ENCODE peak calls at places on chromosomes 4 and X, in nine cellular contexts. A is A673; U is BJ; X is colonic mucosa; E is GM12865; W is body of pancreas; C is CD4-positive, alpha-beta T cell; B is choroid plexus epithelial cell; K is fibroblast of lung. T is an unnamed sample.

GRCh38 chr4:3301450-3302163 is 8.8 kb downstream of the RGS12 start:
- DNase-seq in U (no peak), W (no peak), K (no peak), B (no peak), E (no peak), C (no peak), X (no peak), A (no peak), T (no peak)

GRCh38 chr4:121706595-121707021 is 9.8 kb upstream of the ANXA5 start:
- DNase-seq in B (peak; percentile 83), C (no peak), X (no peak), U (no peak), A (no peak), K (peak; percentile 96), W (no peak), E (peak; percentile 35), T (no peak)

GRCh38 chrX:117788339-117788738 is 328.3 kb downstream of the KLHL13 start:
- DNase-seq in W (no peak), A (no peak), E (no peak), X (no peak), C (no peak), U (no peak), K (no peak), B (no peak), T (no peak)

GRCh38 chr4:141391771-141392170 is 171.1 kb downstream of the ZNF330 start:
- DNase-seq in B (no peak), C (no peak), A (no peak), U (no peak), X (no peak), K (peak; percentile 72), E (no peak), W (no peak), T (no peak)

GRCh38 chr4:67198757-67199156 is 346.5 kb downstream of the CENPC start:
- DNase-seq in A (peak; percentile 60), X (no peak), B (peak; percentile 50), E (peak; percentile 26), W (peak; percentile 8), K (peak; percentile 61), U (no peak), C (no peak), T (peak; percentile 13)

GRCh38 chrX:1239681-1240142 is 27.3 kb upstream of the CRLF2 start:
- DNase-seq in B (no peak), E (peak; percentile 81), A (no peak), W (peak; percentile 82), U (no peak), K (no peak), C (no peak), X (peak; percentile 42), T (peak; percentile 82)

GRCh38 chr4:57231781-57232180 is 121.6 kb upstream of the IGFBP7 start:
- DNase-seq in X (no peak), E (no peak), C (no peak), W (no peak), B (peak; percentile 5), A (no peak), K (peak; percentile 44), U (no peak), T (no peak)

GRCh38 chr4:104211657-104212056 is 283.0 kb downstream of the CXXC4 start:
- DNase-seq in B (no peak), X (no peak), E (no peak), K (no peak), A (no peak), C (no peak), U (no peak), W (no peak), T (no peak)

GRCh38 chr4:138658518-138658917 is 357.1 kb upstream of the NOCT start:
- DNase-seq in B (no peak), X (no peak), C (no peak), U (no peak), E (no peak), K (no peak), W (no peak), A (no peak), T (no peak)

GRCh38 chrX:7201481-7201880 is 53.5 kb upstream of the PUDP start:
- DNase-seq in X (no peak), U (no peak), C (no peak), A (no peak), B (peak; percentile 88), W (no peak), E (no peak), K (no peak), T (no peak)

GRCh38 chr4:70996014-70996353 is 2.5 kb downstream of the DCK start:
- DNase-seq in K (no peak), B (no peak), A (no peak), E (no peak), W (no peak), U (no peak), X (no peak), C (no peak), T (no peak)

GRCh38 chr4:183356931-183357675 is 34.9 kb upstream of the CLDN24 start:
- DNase-seq in C (no peak), X (no peak), A (no peak), W (no peak), U (no peak), E (no peak), K (no peak), B (no peak), T (no peak)

GRCh38 chr4:184744251-184744650 is 10.4 kb upstream of the CENPU start:
- DNase-seq in K (no peak), C (no peak), U (no peak), B (no peak), A (no peak), X (no peak), W (no peak), E (no peak), T (no peak)

GRCh38 chr4:184748251-184748652 is 14.4 kb upstream of the CENPU start:
- DNase-seq in U (no peak), X (peak; percentile 45), E (no peak), W (peak; percentile 62), A (no peak), K (no peak), C (no peak), B (no peak), T (no peak)

GRCh38 chr4:184746532-184746870 is 12.6 kb upstream of the CENPU start:
- DNase-seq in B (peak; percentile 98), A (no peak), K (peak; percentile 84), U (peak; percentile 66), C (no peak), W (peak; percentile 90), X (peak; percentile 41), E (no peak), T (no peak)

GRCh38 chr4:184747034-184747830 is 13.3 kb upstream of the CENPU start:
- DNase-seq in E (peak; percentile 20), C (no peak), U (no peak), B (no peak), W (peak; percentile 93), K (no peak), X (peak; percentile 76), A (no peak), T (no peak)

DNA sequence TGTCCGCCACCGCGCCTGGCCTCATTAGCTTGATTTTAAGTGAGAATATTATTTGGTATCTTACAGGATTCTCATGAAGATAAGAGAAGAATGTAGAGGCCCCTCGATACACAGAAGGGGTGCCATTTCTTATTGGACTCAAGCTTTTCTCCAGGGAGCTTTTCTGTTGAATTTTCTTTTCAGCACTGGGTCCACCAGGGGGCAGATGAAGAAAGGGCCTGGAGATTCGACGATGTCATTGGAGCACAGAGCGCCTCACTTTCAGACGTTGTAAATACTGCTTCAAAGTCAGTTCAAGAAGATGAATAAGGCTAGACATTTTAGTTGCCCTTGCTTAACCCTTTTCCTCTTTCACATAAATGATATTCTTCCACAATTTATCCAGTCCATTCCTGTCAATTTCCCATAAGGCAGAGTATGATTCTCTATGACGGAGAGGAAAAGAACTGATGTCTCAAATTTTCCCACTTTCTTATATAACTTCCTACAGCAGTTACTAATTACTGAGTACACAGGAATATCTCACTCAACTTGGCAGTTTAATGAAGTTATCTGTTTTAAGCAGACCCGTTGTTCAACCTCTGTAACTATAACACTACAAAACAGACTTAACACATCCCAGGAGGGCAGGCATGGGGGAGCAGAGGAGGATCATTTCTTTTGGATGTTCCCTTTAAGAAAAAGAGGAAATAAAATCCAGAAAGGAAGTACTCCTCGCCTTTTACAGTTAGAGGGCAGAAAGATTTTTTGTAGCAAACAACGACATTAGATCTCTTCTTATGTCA is 12.0 kb upstream of the CENPU start:
- DNase-seq in W (peak; percentile 86), A (peak; percentile 81), X (peak; percentile 85), U (no peak), B (peak; percentile 94), C (peak; percentile 60), K (peak; percentile 61), E (peak; percentile 78), T (peak; percentile 86)
- TF ChIP-seq CTCF in W (peak; percentile 66), A (peak; percentile 75), X (peak; percentile 81), U (peak; percentile 86), B (peak; percentile 87), C (peak; percentile 79), K (peak; percentile 83), E (peak; percentile 72), T (peak; percentile 65)

GRCh38 chr4:20428410-20429160 is 176.9 kb downstream of the SLIT2 start:
- DNase-seq in U (no peak), E (peak; percentile 16), X (no peak), K (no peak), B (peak; percentile 61), C (no peak), A (peak; percentile 61), W (no peak), T (no peak)
- TF ChIP-seq CTCF in U (peak; percentile 29), E (peak; percentile 24), X (no peak), K (peak; percentile 31), B (peak; percentile 42), C (no peak), A (peak; percentile 56), W (no peak), T (no peak)

GRCh38 chrX:68490644-68491043 is 8.2 kb upstream of the YIPF6 start:
- DNase-seq in B (peak; percentile 52), A (peak; percentile 14), E (peak; percentile 1), W (peak; percentile 4), C (no peak), X (no peak), U (no peak), K (no peak), T (no peak)
- TF ChIP-seq CTCF in B (peak; percentile 59), A (peak; percentile 30), E (peak; percentile 3), W (peak; percentile 12), C (no peak), X (no peak), U (peak; percentile 47), K (peak; percentile 31), T (no peak)

DNA sequence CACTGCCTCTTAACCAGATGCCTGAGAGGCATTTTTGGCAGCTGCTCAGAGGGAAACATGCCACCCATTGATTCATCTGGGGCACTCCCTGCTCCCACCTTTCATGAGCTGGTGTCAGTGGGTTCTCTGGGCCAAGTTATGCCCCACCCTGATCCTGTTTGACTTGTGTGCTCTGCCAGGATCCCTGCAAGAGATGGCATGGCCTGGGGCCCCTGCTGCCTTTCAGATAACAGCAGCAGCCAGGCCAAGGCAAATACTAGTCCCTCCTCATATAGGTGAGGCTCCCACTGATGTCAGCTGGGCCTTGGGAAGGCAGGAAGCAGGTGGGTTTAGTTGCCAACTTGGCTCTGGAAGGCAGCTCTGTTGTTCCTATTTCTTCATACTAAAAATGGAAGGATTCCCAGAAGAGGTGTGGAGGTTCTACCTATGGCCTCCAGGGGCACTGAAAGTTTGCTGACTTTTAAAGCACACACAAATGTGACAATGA is 192.9 kb upstream of the RBPJ start:
- DNase-seq in X (no peak), B (no peak), W (peak; percentile 87), K (no peak), U (no peak), E (no peak), A (no peak), C (no peak), T (no peak)
- TF ChIP-seq CTCF in X (no peak), B (no peak), W (no peak), K (no peak), U (no peak), E (no peak), A (no peak), C (no peak), T (no peak)

T was measured in GM13976.